ENCODE peak calls at places on chromosomes 2 and 18, in seven cellular contexts. T is EH, G is NCI-H1092 treated with DMSO at 0.1 percent for 48 hours, J is adrenal gland, K is prostate gland, M is sciatic nerve, D is SHP77 treated with DMSO at 0.1 percent for 48 hours. B is an unnamed sample.

GRCh38 chr2:119821266-119821665 is 61.5 kb downstream of the PTPN4 start:
- DNase-seq in T (peak), G (no peak), J (no peak), K (no peak), M (no peak), D (no peak), B (peak)

GRCh38 chr2:229212241-229212640 is 58.8 kb downstream of the PID1 start:
- DNase-seq in T (no peak), G (no peak), J (no peak), K (no peak), M (no peak), D (no peak), B (no peak)

GRCh38 chr2:101900375-101900774 is 91.4 kb upstream of the IL1R2 start:
- DNase-seq in T (no peak), G (no peak), J (no peak), K (no peak), M (no peak), D (no peak), B (no peak)

GRCh38 chr2:53811601-53812000 is 24.8 kb downstream of the ERLEC1 start:
- DNase-seq in T (no peak), G (no peak), J (no peak), K (no peak), M (no peak), D (no peak), B (no peak)

GRCh38 chr18:8744038-8744437 is 38.7 kb downstream of the MTCL1 start:
- DNase-seq in T (no peak), G (no peak), J (no peak), K (no peak), M (no peak), D (no peak), B (no peak)

GRCh38 chr2:34096552-34097171 is 497.6 kb upstream of the FAM98A start:
- DNase-seq in T (peak), G (peak), J (no peak), K (peak), M (peak), D (peak), B (peak)

GRCh38 chr2:38163006-38163405 is 87.1 kb upstream of the CYP1B1 start:
- DNase-seq in T (no peak), G (no peak), J (no peak), K (no peak), M (no peak), D (no peak), B (no peak)

GRCh38 chr2:239569401-239570090 is 168.7 kb upstream of the HDAC4 start:
- DNase-seq in T (no peak), G (no peak), J (no peak), K (no peak), M (no peak), D (no peak), B (no peak)

GRCh38 chr2:164599954-164600589 is 21.2 kb downstream of the GRB14 start:
- DNase-seq in T (peak), G (peak), J (peak), K (no peak), M (no peak), D (peak), B (peak)